ENCODE peak calls at places on chromosomes 5 and 9, in nine cellular contexts. C, T, F, H, G, N, K, I and Q are unnamed samples.

GRCh38 chr5:66829826-66830225 is 233.6 kb downstream of the MAST4 start:
- DNase-seq in C (no peak), T (no peak), F (no peak), H (no peak), G (no peak), N (no peak), K (no peak), I (no peak), Q (no peak)

GRCh38 chr5:79001471-79001870 is 16.4 kb upstream of the ARSB start:
- DNase-seq in C (no peak), T (no peak), F (no peak), H (no peak), G (no peak), N (no peak), K (no peak), I (no peak), Q (no peak)

GRCh38 chr5:106601605-106602004 is 1069.1 kb downstream of the EFNA5 start:
- DNase-seq in C (no peak), T (no peak), F (no peak), H (no peak), G (no peak), N (no peak), K (no peak), I (no peak), Q (no peak)

GRCh38 chr9:4530375-4530774 is 40.1 kb downstream of the SLC1A1 start:
- DNase-seq in C (no peak), T (no peak), F (peak), H (no peak), G (no peak), N (no peak), K (no peak), I (peak), Q (peak)

GRCh38 chr9:118630079-118630478 is 739.2 kb downstream of the BRINP1 start:
- DNase-seq in C (no peak), T (no peak), F (no peak), H (no peak), G (no peak), N (no peak), K (no peak), I (no peak), Q (no peak)

GRCh38 chr5:15574806-15575205 is 74.8 kb downstream of the FBXL7 start:
- DNase-seq in C (no peak), T (no peak), F (no peak), H (no peak), G (peak), N (no peak), K (no peak), I (no peak), Q (no peak)

GRCh38 chr5:151155149-151155776 is 2.3 kb downstream of the ANXA6 start:
- DNase-seq in C (peak), T (no peak), F (no peak), H (no peak), G (no peak), N (no peak), K (no peak), I (no peak), Q (no peak)

GRCh38 chr5:93721511-93721910 is 19.9 kb downstream of the POU5F2 start:
- DNase-seq in C (no peak), T (no peak), F (no peak), H (no peak), G (no peak), N (no peak), K (no peak), I (no peak), Q (no peak)

GRCh38 chr5:173734716-173735115 is 118.3 kb upstream of the BOD1 start:
- DNase-seq in C (no peak), T (no peak), F (no peak), H (no peak), G (no peak), N (no peak), K (no peak), I (no peak), Q (no peak)

GRCh38 chr9:114088571-114089170 is 10.4 kb downstream of the KIF12 start:
- DNase-seq in C (no peak), T (no peak), F (no peak), H (no peak), G (no peak), N (no peak), K (no peak), I (no peak), Q (no peak)

GRCh38 chr9:89553451-89554020 is 51.3 kb upstream of the GADD45G start:
- DNase-seq in C (no peak), T (no peak), F (no peak), H (no peak), G (no peak), N (no peak), K (no peak), I (no peak), Q (no peak)

GRCh38 chr9:132141948-132142594 is 19.8 kb upstream of the NTNG2 start:
- DNase-seq in C (no peak), T (no peak), F (no peak), H (no peak), G (no peak), N (no peak), K (no peak), I (peak), Q (no peak)

GRCh38 chr9:114224247-114224610 is 68.9 kb downstream of the COL27A1 start:
- DNase-seq in C (peak), T (no peak), F (no peak), H (no peak), G (no peak), N (no peak), K (no peak), I (peak), Q (peak)

GRCh38 chr9:101849102-101849707 is 110.8 kb upstream of the GRIN3A start:
- DNase-seq in C (no peak), T (no peak), F (no peak), H (no peak), G (no peak), N (no peak), K (no peak), I (no peak), Q (no peak)

GRCh38 chr9:98500337-98500919 is 208.3 kb downstream of the GABBR2 start:
- DNase-seq in C (no peak), T (no peak), F (no peak), H (no peak), G (no peak), N (no peak), K (no peak), I (no peak), Q (no peak)

GRCh38 chr9:14277202-14277601 is 36.7 kb downstream of the NFIB start:
- DNase-seq in C (peak), T (no peak), F (no peak), H (no peak), G (peak), N (no peak), K (no peak), I (no peak), Q (peak)

GRCh38 chr9:37471942-37472679 is 6.9 kb upstream of the ZBTB5 start:
- DNase-seq in C (peak), T (no peak), F (no peak), H (peak), G (no peak), N (peak), K (peak), I (no peak), Q (peak)

GRCh38 chr9:133406039-133406438 is 11.8 kb downstream of the REXO4 start:
- DNase-seq in C (no peak), T (no peak), F (no peak), H (no peak), G (no peak), N (no peak), K (no peak), I (no peak), Q (no peak)

GRCh38 chr9:37994639-37995347 is 74.2 kb downstream of the SHB start:
- DNase-seq in C (peak), T (peak), F (peak), H (peak), G (peak), N (no peak), K (no peak), I (peak), Q (peak)

GRCh38 chr5:157828949-157829639 is 29.9 kb downstream of the CLINT1 start:
- DNase-seq in C (no peak), T (no peak), F (no peak), H (no peak), G (no peak), N (peak), K (no peak), I (no peak), Q (no peak)

GRCh38 chr9:81080185-81080584 is 609.2 kb downstream of the TLE1 start:
- DNase-seq in C (no peak), T (no peak), F (no peak), H (no peak), G (no peak), N (no peak), K (no peak), I (no peak), Q (no peak)

GRCh38 chr5:6856658-6857057 is 143.4 kb downstream of the TENT4A start:
- DNase-seq in C (no peak), T (no peak), F (no peak), H (no peak), G (no peak), N (no peak), K (no peak), I (peak), Q (no peak)

GRCh38 chr5:159609359-159609758 is 279.1 kb upstream of the IL12B start:
- DNase-seq in C (no peak), T (no peak), F (no peak), H (no peak), G (no peak), N (no peak), K (no peak), I (no peak), Q (no peak)

GRCh38 chr9:126693428-126693931 is 79.8 kb downstream of the LMX1B start:
- DNase-seq in C (no peak), T (no peak), F (no peak), H (no peak), G (no peak), N (no peak), K (no peak), I (no peak), Q (no peak)

GRCh38 chr5:65867509-65868195 is 58.7 kb upstream of the ERBIN start:
- DNase-seq in C (no peak), T (no peak), F (no peak), H (no peak), G (no peak), N (no peak), K (no peak), I (no peak), Q (peak)

GRCh38 chr9:6902423-6902822 is 144.7 kb downstream of the KDM4C start:
- DNase-seq in C (no peak), T (no peak), F (no peak), H (no peak), G (no peak), N (no peak), K (no peak), I (no peak), Q (no peak)

GRCh38 chr9:130665431-130666392 is 1.3 kb downstream of the PRDM12 start:
- DNase-seq in C (no peak), T (no peak), F (no peak), H (no peak), G (no peak), N (peak), K (no peak), I (no peak), Q (no peak)

GRCh38 chr9:94586814-94587213 is 6.8 kb downstream of the FBP2 start:
- DNase-seq in C (no peak), T (no peak), F (no peak), H (no peak), G (no peak), N (no peak), K (no peak), I (no peak), Q (peak)

GRCh38 chr9:137326436-137327060 is 24.5 kb upstream of the NRARP start:
- DNase-seq in C (no peak), T (no peak), F (no peak), H (no peak), G (no peak), N (no peak), K (no peak), I (no peak), Q (no peak)